ENCODE peak calls at places on chromosomes 4 and X, in seven cellular contexts. O is CD8-positive, alpha-beta T cell; N is right cardiac atrium; C is endodermal cell; A is BE2C; Y is HL-60; V is IMR-90. Z is an unnamed sample.

GRCh38 chrX:9746148-9746880 is 19.3 kb downstream of the GPR143 start:
- DNase-seq in O (no peak), N (no peak), C (no peak), A (no peak), Y (no peak), V (peak; percentile 43), Z (no peak)

GRCh38 chrX:9878141-9878875 is 88.8 kb upstream of the CLDN34 start:
- DNase-seq in O (no peak), N (no peak), C (no peak), A (no peak), Y (no peak), V (peak; percentile 65), Z (no peak)

GRCh38 chr4:1447676-1448588 is 41.7 kb upstream of the NKX1-1 start:
- DNase-seq in O (no peak), N (no peak), C (no peak), A (no peak), Y (no peak), V (no peak), Z (no peak)

GRCh38 chrX:139738581-139738980 is 30.6 kb upstream of the MCF2 start:
- DNase-seq in O (no peak), N (no peak), C (no peak), A (no peak), Y (no peak), V (peak; percentile 26), Z (no peak)

GRCh38 chrX:124426824-124427223 is 80.5 kb downstream of the SH2D1A start:
- DNase-seq in O (no peak), N (no peak), C (no peak), A (no peak), Y (no peak), V (no peak), Z (no peak)

GRCh38 chr4:40254961-40255721 is 58.3 kb downstream of the RHOH start:
- DNase-seq in O (no peak), N (no peak), C (no peak), A (no peak), Y (no peak), V (peak; percentile 48), Z (no peak)

GRCh38 chrX:13938766-13939530 is 90.7 kb downstream of the GEMIN8 start:
- DNase-seq in O (no peak), N (no peak), C (peak; percentile 60), A (peak; percentile 20), Y (no peak), V (no peak), Z (no peak)

GRCh38 chr4:114481856-114482255 is 116.8 kb upstream of the UGT8 start:
- DNase-seq in O (no peak), N (peak; percentile 24), C (no peak), A (no peak), Y (no peak), V (no peak), Z (no peak)

GRCh38 chr4:101018836-101019235 is 328.5 kb downstream of the PPP3CA start:
- DNase-seq in O (no peak), N (no peak), C (no peak), A (no peak), Y (peak; percentile 43), V (no peak), Z (no peak)

GRCh38 chr4:68693325-68694075 is 23.0 kb upstream of the UGT2B15 start:
- DNase-seq in O (no peak), N (no peak), C (peak; percentile 53), A (no peak), Y (peak; percentile 13), V (no peak), Z (no peak)

GRCh38 chrX:101550362-101550761 is at the start of gene ARMCX1:
- DNase-seq in O (no peak), N (peak; percentile 92), C (peak; percentile 81), A (peak; percentile 68), Y (no peak), V (peak; percentile 74), Z (no peak)

GRCh38 chr4:76238236-76238635 is 13.3 kb upstream of the FAM47E start:
- DNase-seq in O (no peak), N (no peak), C (no peak), A (no peak), Y (no peak), V (no peak), Z (no peak)

GRCh38 chrX:69504626-69505612 is 793 bp downstream of the NALF2 start:
- DNase-seq in O (no peak), N (no peak), C (peak; percentile 56), A (no peak), Y (no peak), V (no peak), Z (no peak)

GRCh38 chrX:13994104-13994503 is 35.6 kb downstream of the GEMIN8 start:
- DNase-seq in O (no peak), N (no peak), C (no peak), A (no peak), Y (no peak), V (no peak), Z (no peak)

GRCh38 chr4:186699298-186699697 is 24.4 kb downstream of the FAT1 start:
- DNase-seq in O (no peak), N (no peak), C (no peak), A (no peak), Y (no peak), V (peak; percentile 22), Z (no peak)

GRCh38 chr4:76495166-76495565 is 60.1 kb downstream of the SHROOM3 start:
- DNase-seq in O (no peak), N (no peak), C (no peak), A (no peak), Y (no peak), V (no peak), Z (no peak)

GRCh38 chrX:1215123-1215823 is 2.8 kb upstream of the CRLF2 start:
- DNase-seq in O (no peak), N (no peak), C (no peak), A (no peak), Y (peak; percentile 75), V (no peak), Z (no peak)

GRCh38 chr4:182142146-182143085 is 100.8 kb upstream of the TENM3 start:
- DNase-seq in O (no peak), N (peak; percentile 37), C (peak; percentile 88), A (no peak), Y (no peak), V (peak; percentile 58), Z (no peak)

GRCh38 chrX:147917700-147918694 is 6.3 kb downstream of the FMR1 start:
- DNase-seq in O (no peak), N (no peak), C (no peak), A (no peak), Y (peak; percentile 8), V (peak; percentile 4), Z (peak; percentile 50)

GRCh38 chrX:147920161-147920666 is 8.5 kb downstream of the FMR1 start:
- DNase-seq in O (no peak), N (no peak), C (no peak), A (no peak), Y (no peak), V (no peak), Z (no peak)

GRCh38 chrX:147913570-147913969 is 1.9 kb downstream of the FMR1 start:
- DNase-seq in O (no peak), N (no peak), C (no peak), A (no peak), Y (no peak), V (no peak), Z (no peak)

GRCh38 chrX:147914609-147915008 is 2.9 kb downstream of the FMR1 start:
- DNase-seq in O (no peak), N (no peak), C (no peak), A (no peak), Y (no peak), V (no peak), Z (no peak)

DNA sequence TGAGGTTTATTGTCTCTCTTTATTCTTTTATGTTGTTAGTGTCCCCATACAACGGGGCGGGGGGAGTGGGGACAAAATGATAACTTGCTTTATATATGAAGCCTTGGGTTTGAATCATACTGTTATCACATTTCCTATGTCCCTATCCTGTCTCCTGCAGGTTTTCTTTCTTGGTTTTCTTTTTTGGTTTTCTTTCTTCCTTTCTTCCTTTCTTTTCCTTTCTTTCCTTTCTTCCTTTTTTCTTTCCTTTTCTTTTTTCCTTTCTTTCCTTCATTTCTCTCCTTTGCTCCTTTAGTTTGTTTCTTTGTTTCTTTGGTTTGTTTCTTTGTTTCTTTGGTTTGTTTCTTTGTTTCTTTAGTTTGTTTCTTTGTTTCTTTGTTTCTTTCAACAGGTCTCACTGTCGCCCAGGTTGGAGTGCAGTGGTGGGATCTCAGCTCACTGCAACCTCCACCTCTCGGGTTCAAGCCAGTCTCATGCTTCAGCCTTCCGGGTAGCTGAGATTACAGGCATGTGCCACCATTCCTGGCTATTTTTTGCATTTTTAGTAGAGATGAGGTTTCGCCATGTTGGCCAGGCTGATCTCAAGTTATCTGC is 4.8 kb downstream of the FMR1 start:
- DNase-seq in O (no peak), N (no peak), C (no peak), A (no peak), Y (no peak), V (no peak), Z (no peak)
- H3K27me3 ChIP-seq in O (no peaks in the 10 kb centered on the region), N (no peaks in the 10 kb centered on the region), C (no peaks in the 10 kb centered on the region), A (no peaks in the 10 kb centered on the region), Y (no peaks in the 10 kb centered on the region), V (no peaks in the 10 kb centered on the region), Z (no peaks in the 10 kb centered on the region)

GRCh38 chr4:124641715-124642380 is 70.7 kb downstream of the ANKRD50 start:
- DNase-seq in O (no peak), N (peak; percentile 13), C (no peak), A (no peak), Y (peak; percentile 8), V (peak; percentile 94), Z (no peak)
- H3K4me3 ChIP-seq in O (no peak overlapping the region), N (no peak overlapping the region), C (no peak overlapping the region), A (no peak overlapping the region), Y (no peak overlapping the region), V (no peak overlapping the region), Z (no peak overlapping the region)

DNA sequence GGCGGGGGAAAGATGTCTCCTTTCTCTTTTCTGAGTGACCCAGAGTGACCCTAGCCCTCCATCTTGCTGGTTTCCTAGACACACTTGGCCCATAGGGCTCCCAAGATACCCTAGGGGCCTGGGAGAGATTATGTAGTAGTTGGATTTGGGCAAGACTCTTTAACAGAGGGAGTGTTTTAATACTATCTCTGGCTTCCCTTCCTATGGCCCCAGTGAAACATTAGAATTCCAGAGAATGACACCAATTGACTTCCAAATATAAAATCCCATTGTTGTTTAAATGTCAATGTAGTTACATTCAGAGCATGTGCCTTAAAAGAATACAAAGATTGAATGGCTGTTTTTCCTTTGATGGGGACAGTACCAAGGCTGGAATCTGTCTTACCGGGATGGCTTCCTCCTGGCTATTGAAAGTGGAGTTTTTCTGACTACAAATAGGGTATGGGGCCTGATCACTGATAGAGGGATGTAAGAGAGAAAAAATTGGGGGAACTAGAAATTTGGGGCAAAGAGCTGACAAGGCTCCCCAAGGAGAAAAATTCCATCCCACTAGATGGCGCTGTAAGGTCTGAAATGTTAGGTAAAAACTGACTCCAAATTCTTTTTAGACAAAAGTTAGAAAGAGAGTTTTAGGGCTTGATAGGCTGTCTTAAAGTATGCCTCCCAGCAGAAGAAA is 10.7 kb downstream of the TENT5D start:
- DNase-seq in O (no peak), N (no peak), C (peak; percentile 54), A (peak; percentile 9), Y (peak; percentile 9), V (no peak), Z (no peak)
- H3K27me3 ChIP-seq in O (no peaks in the 10 kb centered on the region), N (no peaks in the 10 kb centered on the region), C (no peaks in the 10 kb centered on the region), A (no peaks in the 10 kb centered on the region), Y (no peaks in the 10 kb centered on the region), V (no peaks in the 10 kb centered on the region), Z (no peaks in the 10 kb centered on the region)

DNA sequence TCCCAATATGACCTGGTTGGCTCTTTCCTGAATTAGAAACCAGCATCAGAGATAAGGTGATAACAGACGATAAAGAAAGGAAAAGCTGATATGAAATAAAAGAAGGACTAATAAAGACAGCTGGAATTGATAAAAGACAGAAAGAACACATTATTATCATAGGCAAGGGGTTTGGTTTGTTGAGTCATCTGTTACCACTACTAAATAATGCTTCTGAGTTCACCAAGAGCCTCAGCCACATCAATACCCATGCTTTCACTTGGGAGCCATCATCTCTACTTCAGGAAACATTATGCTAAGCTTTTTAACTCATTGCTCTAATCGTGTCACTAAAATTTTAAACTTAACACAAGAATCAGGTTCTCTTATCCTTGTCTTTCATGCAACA is 27.6 kb downstream of the ANXA5 start:
- DNase-seq in O (no peak), N (no peak), C (no peak), A (no peak), Y (no peak), V (peak; percentile 79), Z (no peak)
- H3K4me3 ChIP-seq in O (no peak overlapping the region), N (no peak overlapping the region), C (no peak overlapping the region), A (no peak overlapping the region), Y (no peak overlapping the region), V (no peak overlapping the region), Z (no peak overlapping the region)